ENCODE peak calls at places on chromosomes 11 and 22, in four cellular contexts. K is SK-N-SH, F is C1 segment of cervical spinal cord, S is Daoy. E is an unnamed sample.
A peak's percentile ranks its signal among the peaks of the same experiment; 100 is the strongest.

GRCh38 chr11:120139316-120140069 is 1.6 kb upstream of the TRIM29 start:
- DNase-seq in K (peak; percentile 24), F (no peak), S (no peak), E (no peak)

GRCh38 chr11:29336727-29337212 is 680.1 kb downstream of the KCNA4 start:
- DNase-seq in S (peak; percentile 25), F (no peak), K (no peak), E (no peak)

GRCh38 chr11:92804388-92804787 is 165.1 kb upstream of the MTNR1B start:
- DNase-seq in K (no peak), S (no peak), F (no peak), E (no peak)

GRCh38 chr22:42450862-42451261 is 18.7 kb upstream of the NFAM1 start:
- DNase-seq in K (no peak), S (no peak), F (no peak), E (no peak)

GRCh38 chr11:128569291-128569690 is 18.1 kb downstream of the ETS1 start:
- DNase-seq in F (no peak), K (no peak), S (no peak), E (no peak)

GRCh38 chr22:26849575-26849974 is 192.2 kb downstream of the MIAT start:
- DNase-seq in K (no peak), F (no peak), S (no peak), E (no peak)

GRCh38 chr22:31229402-31230140 is 17.5 kb downstream of the LIMK2 start:
- DNase-seq in K (peak; percentile 46), F (peak; percentile 11), S (peak; percentile 81), E (no peak)

GRCh38 chr11:18633256-18634139 is 644 bp downstream of the SPTY2D1 start:
- DNase-seq in F (no peak), K (peak; percentile 54), S (no peak), E (no peak)

GRCh38 chr22:37552560-37553163 is 7.6 kb upstream of the CDC42EP1 start:
- DNase-seq in F (no peak), K (peak; percentile 27), S (no peak), E (no peak)

E was measured in GM04504.